ENCODE peak calls at places on chromosomes 1 and 21, in five cellular contexts. J, D, M, N and B are unnamed samples.

GRCh38 chr1:237341391-237341790 is 299.4 kb downstream of the RYR2 start:
- DNase-seq in J (no peak), D (no peak), M (no peak), N (no peak), B (no peak)

GRCh38 chr1:11967028-11967547 is 13.2 kb upstream of the MFN2 start:
- DNase-seq in J (peak; percentile 31), D (no peak), M (peak; percentile 39), N (peak; percentile 60), B (peak; percentile 35)

GRCh38 chr1:145893306-145894055 is 7.8 kb upstream of the ANKRD35 start:
- DNase-seq in J (no peak), D (no peak), M (no peak), N (no peak), B (no peak)

GRCh38 chr1:117656202-117656641 is 50.4 kb downstream of the TENT5C start:
- DNase-seq in J (no peak), D (no peak), M (no peak), N (no peak), B (no peak)

GRCh38 chr1:192539450-192540132 is 36.0 kb upstream of the RGS1 start:
- DNase-seq in J (peak; percentile 98), D (peak; percentile 94), M (peak; percentile 93), N (peak; percentile 88), B (no peak)

GRCh38 chr1:235199441-235199840 is 38.4 kb upstream of the RBM34 start:
- DNase-seq in J (peak; percentile 82), D (no peak), M (peak; percentile 61), N (no peak), B (no peak)

GRCh38 chr21:35563885-35564451 is 496.4 kb downstream of the SETD4 start:
- DNase-seq in J (peak; percentile 99), D (peak; percentile 77), M (peak; percentile 99), N (no peak), B (no peak)

GRCh38 chr1:111441573-111442192 is 7.4 kb downstream of the WDR77 start:
- DNase-seq in J (no peak), D (no peak), M (peak; percentile 28), N (peak; percentile 35), B (peak; percentile 28)

GRCh38 chr1:181779343-181779742 is 282.2 kb downstream of the ZNF648 start:
- DNase-seq in J (no peak), D (no peak), M (no peak), N (no peak), B (no peak)

GRCh38 chr1:206953126-206953525 is 6.9 kb upstream of the PIGR start:
- DNase-seq in J (no peak), D (no peak), M (no peak), N (no peak), B (no peak)

GRCh38 chr1:212359794-212360479 is 54.7 kb downstream of the PACC1 start:
- DNase-seq in J (no peak), D (no peak), M (no peak), N (peak; percentile 23), B (no peak)

GRCh38 chr1:220113136-220113695 is 19.3 kb downstream of the IARS2 start:
- DNase-seq in J (peak; percentile 48), D (no peak), M (peak; percentile 63), N (peak; percentile 64), B (no peak)

GRCh38 chr21:17585875-17586450 is 26.7 kb downstream of the BTG3 start:
- DNase-seq in J (peak; percentile 80), D (no peak), M (peak; percentile 70), N (peak; percentile 73), B (no peak)

GRCh38 chr21:43187715-43188114 is 18.9 kb downstream of the CRYAA start:
- DNase-seq in J (no peak), D (no peak), M (no peak), N (no peak), B (no peak)

GRCh38 chr1:235108185-235108593 is 20.4 kb downstream of the TOMM20 start:
- DNase-seq in J (no peak), D (no peak), M (no peak), N (no peak), B (no peak)

GRCh38 chr1:110011527-110012041 is 22.8 kb upstream of the STRIP1 start:
- DNase-seq in J (peak; percentile 74), D (peak; percentile 34), M (peak; percentile 76), N (peak; percentile 71), B (no peak)

GRCh38 chr1:208935517-208936187 is 647.9 kb upstream of the CAMK1G start:
- DNase-seq in J (no peak), D (no peak), M (no peak), N (peak; percentile 93), B (no peak)

GRCh38 chr1:107599220-107599619 is 365.8 kb downstream of the VAV3 start:
- DNase-seq in J (no peak), D (no peak), M (no peak), N (peak; percentile 33), B (no peak)

GRCh38 chr1:46401964-46402626 is 8.0 kb downstream of the FAAH start:
- DNase-seq in J (peak; percentile 98), D (peak; percentile 86), M (peak; percentile 96), N (peak; percentile 56), B (peak; percentile 30)

GRCh38 chr21:46114963-46115362 is 17.1 kb downstream of the COL6A2 start:
- DNase-seq in J (no peak), D (no peak), M (peak; percentile 38), N (no peak), B (peak; percentile 4)

GRCh38 chr1:222182641-222183040 is 365.3 kb downstream of the HHIPL2 start:
- DNase-seq in J (no peak), D (peak; percentile 6), M (peak; percentile 36), N (peak; percentile 97), B (no peak)

GRCh38 chr1:1183221-1183747 is 9.6 kb downstream of the TTLL10 start:
- DNase-seq in J (no peak), D (no peak), M (no peak), N (no peak), B (no peak)

GRCh38 chr1:27858949-27859576 is 13.3 kb upstream of the THEMIS2 start:
- DNase-seq in J (no peak), D (no peak), M (no peak), N (no peak), B (no peak)

GRCh38 chr1:52636701-52637695 is 4.0 kb downstream of the SHISAL2A start:
- DNase-seq in J (no peak), D (no peak), M (no peak), N (no peak), B (no peak)

GRCh38 chr1:33563702-33564101 is 91.3 kb downstream of the ZSCAN20 start:
- DNase-seq in J (no peak), D (no peak), M (no peak), N (no peak), B (no peak)

GRCh38 chr1:58546520-58547308 is at the start of gene OMA1:
- DNase-seq in J (peak; percentile 97), D (peak; percentile 96), M (peak; percentile 97), N (peak; percentile 96), B (peak; percentile 96)

GRCh38 chr1:22188436-22188835 is 45.5 kb upstream of the WNT4 start:
- DNase-seq in J (no peak), D (no peak), M (no peak), N (no peak), B (no peak)

GRCh38 chr1:22186316-22186715 is 43.4 kb upstream of the WNT4 start:
- DNase-seq in J (no peak), D (no peak), M (no peak), N (no peak), B (no peak)

GRCh38 chr1:22184892-22185612 is 42.2 kb upstream of the WNT4 start:
- DNase-seq in J (no peak), D (no peak), M (no peak), N (no peak), B (peak; percentile 20)

GRCh38 chr1:22188914-22189313 is 46.0 kb upstream of the WNT4 start:
- DNase-seq in J (no peak), D (no peak), M (no peak), N (no peak), B (no peak)

DNA sequence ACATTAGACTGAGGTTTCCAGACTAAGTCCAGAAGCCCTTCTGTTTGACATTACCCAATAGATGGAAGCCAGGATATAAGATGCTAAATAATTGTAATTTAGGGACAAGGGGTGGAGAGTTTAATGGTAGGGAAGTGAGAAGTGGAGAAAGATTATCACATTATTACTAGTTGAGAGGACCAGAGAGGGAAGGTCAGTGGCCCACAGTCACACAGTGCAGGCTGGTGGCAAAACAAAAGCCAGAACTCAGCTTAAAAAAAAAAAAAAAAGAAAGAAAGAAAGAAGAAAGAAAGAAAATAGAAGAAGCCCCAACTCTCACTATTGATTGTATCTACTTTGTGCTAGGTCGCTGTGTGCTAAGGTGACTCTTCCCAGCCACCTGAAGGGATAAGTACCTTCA is 41.6 kb upstream of the WNT4 start:
- DNase-seq in J (no peak), D (no peak), M (no peak), N (no peak), B (no peak)
- TF ChIP-seq CTCF in J (no peak), D (no peak), M (no peak), N (no peak), B (no peak)

DNA sequence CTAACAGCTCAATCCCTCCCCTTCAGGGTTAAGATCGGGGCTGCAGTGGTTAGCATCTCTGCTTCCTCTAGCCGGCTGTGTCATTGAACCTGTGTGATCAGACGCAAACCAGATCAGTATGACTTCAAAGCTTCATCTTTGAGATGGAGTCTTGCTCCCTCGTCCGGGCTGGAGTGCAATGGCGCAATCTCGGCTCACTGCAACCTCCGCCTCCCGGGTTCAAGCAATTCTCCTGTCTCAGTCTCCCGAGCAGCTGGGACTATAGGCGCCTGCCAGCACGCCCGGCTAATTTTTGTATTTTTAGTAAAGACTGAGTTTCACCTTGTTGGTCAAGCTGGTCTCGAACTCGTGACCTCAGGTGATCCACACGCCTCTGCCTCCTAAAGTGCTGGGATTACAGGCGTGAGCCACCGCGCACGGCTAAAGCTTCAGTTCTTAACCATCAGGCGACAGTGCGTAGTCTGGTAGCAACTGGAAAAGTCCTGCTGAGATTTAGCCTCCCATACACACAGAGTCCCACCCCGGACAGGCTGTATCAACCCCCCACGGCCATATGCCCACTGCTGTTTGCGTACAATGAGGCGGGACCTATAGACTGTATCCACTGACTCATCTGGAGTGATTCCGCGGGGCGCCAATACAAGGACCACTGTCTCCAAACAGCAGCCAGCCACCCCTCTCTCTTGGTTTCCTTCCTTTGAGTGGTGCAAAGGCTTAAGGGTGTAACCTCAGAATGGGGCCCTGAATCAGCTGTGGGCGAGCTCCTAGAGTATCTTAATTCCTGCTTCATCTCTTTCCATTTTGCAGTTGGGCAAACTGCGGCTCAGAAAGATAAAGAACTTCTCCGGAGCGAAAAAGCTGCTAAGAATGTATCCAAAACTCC is 23.3 kb downstream of the CELA3A start:
- DNase-seq in J (peak; percentile 86), D (peak; percentile 44), M (peak; percentile 83), N (peak; percentile 19), B (peak; percentile 17)
- TF ChIP-seq CTCF in J (peak; percentile 5), D (no peak), M (no peak), N (no peak), B (no peak)

GRCh38 chr1:47477595-47478080 is 39.8 kb downstream of the FOXD2 start:
- DNase-seq in J (no peak), D (no peak), M (no peak), N (peak; percentile 57), B (no peak)
- TF ChIP-seq CTCF in J (no peak), D (no peak), M (no peak), N (no peak), B (no peak)

DNA sequence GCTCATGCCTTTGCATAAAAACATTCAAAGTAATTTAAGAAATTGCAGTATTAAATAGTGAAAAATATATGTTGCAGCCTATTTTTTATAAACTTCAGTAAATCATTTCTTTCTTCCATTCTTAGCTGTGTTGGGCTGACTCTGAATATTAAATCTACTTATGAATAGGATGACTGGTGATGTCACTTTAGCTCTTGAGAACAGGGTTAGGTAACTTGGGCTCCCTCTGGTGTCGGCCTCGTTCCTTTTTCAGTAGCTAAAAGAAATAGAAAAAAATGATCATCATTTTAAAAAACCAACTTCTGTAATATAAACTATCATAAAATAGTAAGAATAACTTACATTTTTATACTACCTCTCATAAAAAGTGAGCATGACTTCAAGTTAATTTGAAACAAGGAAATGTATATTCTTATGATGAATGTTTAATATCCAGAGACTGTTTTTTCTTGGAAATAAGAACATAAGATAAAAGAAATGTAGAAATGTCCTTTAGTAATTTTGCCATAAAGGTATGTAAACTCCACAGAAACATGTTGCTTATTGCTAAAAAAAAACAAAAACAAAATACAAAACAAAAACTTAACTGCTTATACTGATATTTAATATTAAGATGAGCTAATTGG is 26.8 kb upstream of the NCAM2 start:
- DNase-seq in J (peak; percentile 65), D (peak; percentile 2), M (peak; percentile 64), N (peak; percentile 62), B (no peak)
- TF ChIP-seq CTCF in J (peak; percentile 60), D (peak; percentile 59), M (peak; percentile 52), N (peak; percentile 72), B (peak; percentile 68)